ENCODE peak calls at places on chromosomes 3 and 15, in six cellular contexts. S is WTC11, P is RCC 7860, J is HuH-7, A is left cardiac atrium, B is T-helper 2 cell. F is an unnamed sample.
A peak's percentile ranks its signal among the peaks of the same experiment; 100 is the strongest.

GRCh38 chr15:79172032-79172481 is 81.5 kb upstream of the RASGRF1 start:
- DNase-seq in B (no peak), J (peak; percentile 30), S (peak; percentile 33), P (no peak), A (no peak), F (no peak)

GRCh38 chr15:90037961-90038633 is 37.0 kb downstream of the ZNF710 start:
- DNase-seq in P (peak; percentile 9), A (peak; percentile 21), S (no peak), B (no peak), J (no peak), F (no peak)

GRCh38 chr3:94162700-94163099 is 99.8 kb downstream of the NSUN3 start:
- DNase-seq in P (peak; percentile 87), B (no peak), S (no peak), J (no peak), A (no peak), F (no peak)

GRCh38 chr3:46716461-46717441 is 918 bp downstream of the PRSS50 start:
- DNase-seq in P (no peak), S (no peak), A (no peak), J (no peak), B (no peak), F (no peak)

GRCh38 chr3:180804871-180805430 is 107.5 kb upstream of the FXR1 start:
- DNase-seq in J (no peak), P (no peak), A (peak; percentile 46), B (no peak), S (peak; percentile 67), F (peak; percentile 48)

GRCh38 chr3:36166477-36166876 is 213.8 kb upstream of the STAC start:
- DNase-seq in A (no peak), P (peak; percentile 89), B (no peak), J (no peak), S (no peak), F (no peak)

GRCh38 chr3:65811917-65812316 is 226.8 kb downstream of the MAGI1 start:
- DNase-seq in S (no peak), B (no peak), P (no peak), A (no peak), J (no peak), F (no peak)

GRCh38 chr3:52452126-52452525 is 1.7 kb downstream of the TNNC1 start:
- DNase-seq in P (no peak), A (peak; percentile 19), S (no peak), J (no peak), B (no peak), F (no peak)

GRCh38 chr15:89321521-89322410 is 12.9 kb downstream of the POLG start:
- DNase-seq in B (no peak), A (no peak), S (no peak), P (no peak), J (no peak), F (no peak)

GRCh38 chr3:33881181-33882064 is 83.0 kb downstream of the PDCD6IP start:
- DNase-seq in S (no peak), P (no peak), J (no peak), B (no peak), A (no peak), F (no peak)

GRCh38 chr3:9703736-9704342 is at the start of gene CPNE9:
- DNase-seq in P (no peak), J (no peak), A (no peak), S (peak; percentile 48), B (no peak), F (peak; percentile 40)

GRCh38 chr15:31062310-31062964 is 39.1 kb downstream of the TRPM1 start:
- DNase-seq in J (no peak), B (no peak), P (no peak), S (no peak), A (no peak), F (no peak)

GRCh38 chr3:71173421-71173975 is 410.0 kb downstream of the FOXP1 start:
- DNase-seq in P (peak; percentile 47), A (no peak), S (no peak), B (no peak), J (no peak), F (no peak)

GRCh38 chr3:49899815-49900214 is 3.9 kb downstream of the MST1R start:
- DNase-seq in S (peak; percentile 61), J (peak; percentile 53), P (no peak), A (no peak), B (no peak), F (peak; percentile 29)

GRCh38 chr15:73141216-73141900 is 89.1 kb downstream of the NEO1 start:
- DNase-seq in B (no peak), S (no peak), A (no peak), P (no peak), J (no peak), F (no peak)

GRCh38 chr15:76987896-76988860 is 6.7 kb upstream of the PSTPIP1 start:
- DNase-seq in B (no peak), S (peak; percentile 8), P (no peak), A (peak; percentile 71), J (no peak), F (no peak)

GRCh38 chr3:125102470-125102869 is 46.7 kb upstream of the HEG1 start:
- DNase-seq in J (no peak), S (no peak), P (no peak), A (no peak), B (no peak), F (no peak)

GRCh38 chr15:83365370-83365938 is 81.0 kb upstream of the BNC1 start:
- DNase-seq in P (no peak), J (no peak), A (peak; percentile 57), S (peak; percentile 67), B (no peak), F (peak; percentile 65)

GRCh38 chr15:48858401-48858800 is 19.5 kb upstream of the EID1 start:
- DNase-seq in B (no peak), P (no peak), J (no peak), A (no peak), S (no peak), F (no peak)

GRCh38 chr3:23685484-23686258 is 120.1 kb upstream of the UBE2E1 start:
- DNase-seq in B (no peak), S (no peak), P (peak; percentile 99), J (no peak), A (peak; percentile 82), F (no peak)

GRCh38 chr3:165770781-165771180 is 66.4 kb downstream of the BCHE start:
- DNase-seq in P (no peak), S (no peak), J (no peak), B (no peak), A (no peak), F (no peak)

GRCh38 chr3:129121016-129121791 is 400 bp downstream of the RAB43 start:
- DNase-seq in S (peak; percentile 25), A (no peak), B (no peak), J (no peak), P (no peak), F (no peak)

GRCh38 chr3:121969631-121970030 is 52.4 kb downstream of the ILDR1 start:
- DNase-seq in J (no peak), B (no peak), S (no peak), P (no peak), A (no peak), F (no peak)

GRCh38 chr15:85331666-85332261 is 48.6 kb upstream of the AKAP13 start:
- DNase-seq in J (no peak), A (no peak), P (peak; percentile 28), B (no peak), S (no peak), F (peak; percentile 21)

GRCh38 chr3:4812509-4812908 is 166.7 kb upstream of the BHLHE40 start:
- DNase-seq in B (no peak), S (no peak), J (no peak), A (no peak), P (no peak), F (no peak)

GRCh38 chr3:47007482-47008257 is 28.2 kb downstream of the NBEAL2 start:
- DNase-seq in A (no peak), J (no peak), P (no peak), S (no peak), B (no peak), F (no peak)

F was measured in nephron progenitor cell.